ENCODE peak calls at places on chromosomes 5 and 9, in ten cellular contexts. Q is cardiac muscle cell, T is A549, O is lung, N is cardiac fibroblast, E is GM12878, B is HAP-1, S is aorta, K is PC-3, A is pancreas. P is an unnamed sample.

GRCh38 chr9:131006601-131007000 is 2.4 kb upstream of the LAMC3 start:
- DNase-seq in N (no peak), B (no peak), T (no peak), S (no peak), O (no peak), K (no peak), E (no peak), Q (no peak), A (no peak), P (no peak)

GRCh38 chr9:73199886-73200285 is 48.2 kb downstream of the ANXA1 start:
- DNase-seq in E (no peak), S (no peak), O (no peak), B (no peak), K (peak; percentile 50), Q (peak; percentile 27), N (peak; percentile 18), T (peak; percentile 51), A (no peak), P (no peak)

GRCh38 chr9:69314547-69314946 is 10.5 kb upstream of the ENTREP1 start:
- DNase-seq in B (no peak), S (no peak), A (no peak), K (peak; percentile 14), O (no peak), Q (no peak), T (no peak), E (no peak), N (peak; percentile 75), P (peak; percentile 16)

GRCh38 chr5:68962632-68963484 is 131.0 kb upstream of the SLC30A5 start:
- DNase-seq in K (peak; percentile 77), O (peak; percentile 64), A (peak; percentile 65), S (peak; percentile 62), T (peak; percentile 70), B (peak; percentile 60), E (no peak), Q (peak; percentile 84), N (peak; percentile 76), P (peak; percentile 71)

GRCh38 chr5:151141535-151141934 is 16.0 kb downstream of the ANXA6 start:
- DNase-seq in K (no peak), O (no peak), A (no peak), B (no peak), Q (peak; percentile 72), E (no peak), T (no peak), N (no peak), S (no peak), P (no peak)

GRCh38 chr9:79164396-79164795 is 407.4 kb upstream of the TLE4 start:
- DNase-seq in N (no peak), K (peak; percentile 35), O (no peak), S (no peak), E (no peak), B (no peak), A (no peak), Q (no peak), T (no peak), P (no peak)

GRCh38 chr9:87382902-87383301 is 114.8 kb upstream of the DAPK1 start:
- DNase-seq in B (no peak), N (peak; percentile 83), A (no peak), E (no peak), S (peak; percentile 58), Q (no peak), T (no peak), O (no peak), K (no peak), P (peak; percentile 2)

GRCh38 chr9:136009516-136009915 is 48.3 kb upstream of the UBAC1 start:
- DNase-seq in A (no peak), B (no peak), Q (no peak), O (no peak), S (peak; percentile 37), N (no peak), E (no peak), K (no peak), T (no peak), P (no peak)

GRCh38 chr5:62112689-62113220 is 193.3 kb upstream of the KIF2A start:
- DNase-seq in B (no peak), E (no peak), Q (no peak), S (no peak), K (no peak), A (no peak), T (no peak), N (no peak), O (no peak), P (no peak)

GRCh38 chr9:98867434-98868168 is 60.1 kb downstream of the GALNT12 start:
- DNase-seq in N (peak; percentile 93), Q (no peak), S (peak; percentile 90), K (peak; percentile 73), T (no peak), A (peak; percentile 72), E (no peak), O (peak; percentile 51), B (no peak), P (peak; percentile 88)

GRCh38 chr9:112719292-112719691 is 1.4 kb upstream of the INIP start:
- DNase-seq in K (no peak), N (peak; percentile 22), A (no peak), S (no peak), O (no peak), Q (no peak), B (no peak), T (no peak), E (no peak), P (no peak)

GRCh38 chr5:79595086-79595485 is 17.2 kb upstream of the TENT2 start:
- DNase-seq in K (no peak), Q (peak; percentile 8), A (no peak), S (no peak), T (no peak), N (no peak), O (no peak), B (no peak), E (no peak), P (peak; percentile 55)

GRCh38 chr5:124468671-124469411 is 277.6 kb downstream of the ZNF608 start:
- DNase-seq in S (no peak), O (no peak), T (no peak), E (no peak), Q (no peak), N (no peak), A (no peak), K (no peak), B (peak; percentile 22), P (no peak)

GRCh38 chr5:55734658-55735057 is 3.2 kb upstream of the DDX4 start:
- DNase-seq in E (no peak), A (no peak), N (no peak), O (no peak), Q (no peak), B (no peak), K (no peak), T (no peak), S (no peak), P (no peak)

GRCh38 chr9:76177924-76178323 is 216.3 kb downstream of the RFK start:
- DNase-seq in K (no peak), A (no peak), B (no peak), O (no peak), S (no peak), T (no peak), Q (no peak), E (no peak), N (no peak), P (no peak)

GRCh38 chr9:76181781-76182180 is 212.4 kb downstream of the RFK start:
- DNase-seq in A (no peak), S (no peak), T (no peak), B (no peak), Q (no peak), O (no peak), E (no peak), N (no peak), K (no peak), P (no peak)

GRCh38 chr9:76185432-76185831 is 208.8 kb downstream of the RFK start:
- DNase-seq in A (no peak), Q (no peak), O (no peak), S (no peak), B (no peak), E (no peak), T (no peak), N (no peak), K (no peak), P (no peak)

GRCh38 chr9:76180541-76180940 is 213.7 kb downstream of the RFK start:
- DNase-seq in T (no peak), Q (no peak), A (no peak), N (no peak), S (no peak), K (no peak), B (no peak), E (no peak), O (no peak), P (peak; percentile 81)

GRCh38 chr9:76181020-76181641 is 213.1 kb downstream of the RFK start:
- DNase-seq in O (peak; percentile 57), E (no peak), S (no peak), Q (no peak), T (peak; percentile 12), K (peak; percentile 1), A (no peak), B (no peak), N (peak; percentile 63), P (peak; percentile 88)
- H3K4me3 ChIP-seq in O (no peak overlapping the region), E (no peak overlapping the region), S (no peak overlapping the region), Q (no peak overlapping the region), T (no peak overlapping the region), K (no peak overlapping the region), A (no peak overlapping the region), B (no peak overlapping the region), N (no peak overlapping the region), P (no peak overlapping the region)

GRCh38 chr5:63958654-63959053 is 3.6 kb downstream of the HTR1A start:
- DNase-seq in B (no peak), K (no peak), A (no peak), T (no peak), O (no peak), S (no peak), E (no peak), Q (no peak), N (no peak), P (no peak)
- H3K4me3 ChIP-seq in B (no peak overlapping the region), K (no peak overlapping the region), A (no peak overlapping the region), T (no peak overlapping the region), O (no peak overlapping the region), S (no peak overlapping the region), E (no peak overlapping the region), Q (peak overlapping the region; percentile 14), N (no peak overlapping the region), P (no peak overlapping the region)

GRCh38 chr5:130102375-130102774 is 198.1 kb downstream of the CHSY3 start:
- DNase-seq in K (no peak), A (no peak), E (no peak), N (no peak), T (no peak), B (no peak), O (no peak), Q (no peak), S (no peak), P (no peak)

GRCh38 chr5:130096488-130096887 is 192.2 kb downstream of the CHSY3 start:
- DNase-seq in B (no peak), T (no peak), E (no peak), O (no peak), Q (no peak), N (no peak), A (no peak), S (no peak), K (no peak), P (no peak)

GRCh38 chr5:130102995-130103394 is 198.7 kb downstream of the CHSY3 start:
- DNase-seq in T (no peak), E (no peak), K (no peak), Q (no peak), S (no peak), A (no peak), B (no peak), N (no peak), O (no peak), P (no peak)

GRCh38 chr5:130099001-130099400 is 194.7 kb downstream of the CHSY3 start:
- DNase-seq in K (no peak), T (no peak), A (no peak), N (no peak), Q (no peak), S (no peak), E (no peak), B (no peak), O (no peak), P (peak; percentile 42)
- H3K4me3 ChIP-seq in K (no peak overlapping the region), T (no peak overlapping the region), A (no peak overlapping the region), N (no peak overlapping the region), Q (no peak overlapping the region), S (no peak overlapping the region), E (no peak overlapping the region), B (no peak overlapping the region), O (no peak overlapping the region), P (no peak overlapping the region)

GRCh38 chr5:168364738-168365550 is 73.5 kb downstream of the WWC1 start:
- DNase-seq in K (peak; percentile 48), O (peak; percentile 82), N (peak; percentile 2), B (no peak), Q (peak; percentile 66), S (no peak), A (peak; percentile 55), E (no peak), T (no peak), P (peak; percentile 39)
- H3K4me3 ChIP-seq in K (peak overlapping the region; percentile 43), O (no peak overlapping the region), N (no peak overlapping the region), B (no peak overlapping the region), Q (no peak overlapping the region), S (no peak overlapping the region), A (no peak overlapping the region), E (no peak overlapping the region), T (no peak overlapping the region), P (peak overlapping the region; percentile 47)